ENCODE peak calls at places on chromosomes 13 and 19, in four cellular contexts. X is GM12878, N is K562, V is HL-60. P is an unnamed sample.
A peak's percentile ranks its signal among the peaks of the same experiment; 100 is the strongest.

GRCh38 chr19:11265785-11266236 is 3.5 kb upstream of the DOCK6 start:
- DNase-seq in N (no peak), V (no peak), X (no peak), P (no peak)

GRCh38 chr19:5621311-5621944 is 1.1 kb downstream of the SAFB2 start:
- DNase-seq in V (no peak), N (no peak), X (no peak), P (no peak)

GRCh38 chr13:77124423-77124822 is 97.5 kb upstream of the FBXL3 start:
- DNase-seq in V (no peak), X (no peak), N (no peak), P (no peak)

GRCh38 chr13:26246154-26246553 is 7.8 kb upstream of the CDK8 start:
- DNase-seq in V (no peak), N (no peak), X (no peak), P (no peak)

GRCh38 chr19:19630062-19630414 is 2.0 kb upstream of the LPAR2 start:
- DNase-seq in V (no peak), X (no peak), N (no peak), P (no peak)

GRCh38 chr19:41945135-41945766 is 13.9 kb downstream of the RABAC1 start:
- DNase-seq in X (peak; percentile 94), N (no peak), V (no peak), P (peak; percentile 78)

GRCh38 chr19:35076026-35076370 is 34.5 kb downstream of the HPN start:
- DNase-seq in V (no peak), X (no peak), N (no peak), P (no peak)

GRCh38 chr19:29492761-29493160 is 33.0 kb upstream of the VSTM2B start:
- DNase-seq in X (no peak), N (no peak), V (no peak), P (no peak)

GRCh38 chr19:13917888-13918406 is 11.9 kb downstream of the CC2D1A start:
- DNase-seq in V (no peak), N (no peak), X (no peak), P (no peak)

GRCh38 chr19:33445752-33446070 is 72.2 kb downstream of the CEBPG start:
- DNase-seq in N (no peak), V (no peak), X (no peak), P (no peak)

GRCh38 chr19:2887391-2887914 is 13.3 kb upstream of the ZNF57 start:
- DNase-seq in N (peak; percentile 46), X (no peak), V (peak; percentile 15), P (no peak)

GRCh38 chr13:42498521-42498920 is 75.4 kb upstream of the TNFSF11 start:
- DNase-seq in V (no peak), X (no peak), N (no peak), P (no peak)

GRCh38 chr13:42495751-42496150 is 78.2 kb upstream of the TNFSF11 start:
- DNase-seq in X (no peak), N (no peak), V (no peak), P (no peak)

GRCh38 chr13:42494157-42494556 is 79.8 kb upstream of the TNFSF11 start:
- DNase-seq in N (no peak), V (no peak), X (no peak), P (no peak)

GRCh38 chr13:42495256-42495655 is 78.7 kb upstream of the TNFSF11 start:
- DNase-seq in V (no peak), N (no peak), X (no peak), P (no peak)

DNA sequence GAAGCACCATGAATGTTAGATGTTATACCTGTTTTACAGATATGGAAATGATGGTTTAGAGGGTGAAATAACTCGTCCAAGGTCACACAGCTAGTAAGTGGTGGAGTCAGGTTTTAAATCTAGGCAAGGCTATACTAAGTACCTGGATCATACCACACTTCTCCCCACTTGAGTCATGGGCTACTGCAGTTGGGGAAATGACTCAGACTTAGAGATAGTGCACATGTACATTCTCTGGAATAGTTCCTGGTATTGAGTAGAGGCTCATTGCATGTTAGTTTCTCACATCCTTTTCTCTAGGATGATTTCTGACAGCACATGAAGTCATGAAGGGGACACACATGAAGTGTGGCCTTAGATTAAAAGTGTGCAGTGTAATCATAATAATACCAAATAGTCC is 76.2 kb upstream of the TNFSF11 start:
- DNase-seq in N (no peak), X (peak; percentile 88), V (no peak), P (peak; percentile 24)
- TF ChIP-seq SPI1 in N (no peak), X (peak; percentile 66), V (no peak), P (peak; percentile 75)

DNA sequence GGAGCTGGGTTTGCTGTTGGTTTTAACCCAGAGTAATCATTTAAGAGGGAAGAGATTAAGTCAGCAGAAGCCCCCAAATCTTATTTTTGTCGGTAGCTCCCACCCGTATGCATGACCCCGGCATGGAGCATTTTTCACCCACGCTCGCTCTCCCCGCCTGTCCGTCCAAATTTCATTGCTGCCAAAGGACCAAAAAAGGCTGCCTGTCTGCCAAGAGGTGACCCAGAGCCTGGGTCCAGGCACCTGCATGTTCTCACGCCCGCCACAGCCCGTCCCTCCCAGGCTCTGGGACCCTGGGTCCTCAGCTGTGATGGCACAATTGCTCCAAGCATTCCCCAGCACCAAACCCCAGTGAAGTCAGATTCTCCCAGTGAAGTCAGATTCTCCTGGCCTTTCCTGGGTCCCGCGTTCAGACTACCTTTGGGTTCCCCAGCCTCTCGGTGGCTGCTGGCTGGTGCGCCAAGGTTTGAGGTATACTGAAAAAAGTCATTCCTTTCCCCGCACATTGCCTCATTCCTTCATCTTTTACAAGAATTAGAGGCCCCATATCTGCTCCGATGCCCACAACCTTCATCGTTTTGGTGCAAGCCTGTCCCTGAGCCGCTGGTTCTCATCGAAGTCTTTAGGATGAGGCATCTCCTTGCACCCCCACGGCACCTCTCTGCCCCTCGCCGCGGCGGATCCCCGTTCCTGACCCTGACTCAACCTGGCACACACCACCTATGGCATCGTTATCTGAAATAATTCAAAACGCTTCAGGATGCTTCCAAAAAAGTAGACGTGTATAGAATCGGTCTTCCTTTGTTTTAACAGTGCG is 59.3 kb upstream of the F7 start:
- DNase-seq in V (no peak), X (no peak), N (no peak), P (no peak)
- TF ChIP-seq SPI1 in V (no peak), X (no peak), N (no peak), P (no peak)

DNA sequence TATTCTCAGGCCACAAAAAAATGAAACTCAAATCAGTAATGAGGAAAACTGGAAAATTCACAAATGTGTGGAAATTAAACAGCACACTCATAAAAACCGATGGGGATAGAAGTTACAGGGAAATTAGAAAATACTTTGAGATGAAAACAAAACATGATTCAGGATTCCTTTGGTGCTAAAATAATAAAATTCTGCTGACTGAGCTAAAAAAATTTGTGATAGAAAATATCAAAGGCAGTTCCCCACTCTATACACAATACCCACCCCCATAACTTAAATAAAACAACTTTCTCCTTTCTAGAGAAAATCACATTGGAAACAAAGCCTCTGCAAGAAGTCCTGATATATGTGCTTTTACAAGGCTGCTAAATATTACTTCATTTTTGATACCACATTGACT is 1.5 kb upstream of the ZNF233 start:
- DNase-seq in X (no peak), N (no peak), V (no peak), P (no peak)
- TF ChIP-seq SPI1 in X (no peak), N (no peak), V (no peak), P (no peak)

DNA sequence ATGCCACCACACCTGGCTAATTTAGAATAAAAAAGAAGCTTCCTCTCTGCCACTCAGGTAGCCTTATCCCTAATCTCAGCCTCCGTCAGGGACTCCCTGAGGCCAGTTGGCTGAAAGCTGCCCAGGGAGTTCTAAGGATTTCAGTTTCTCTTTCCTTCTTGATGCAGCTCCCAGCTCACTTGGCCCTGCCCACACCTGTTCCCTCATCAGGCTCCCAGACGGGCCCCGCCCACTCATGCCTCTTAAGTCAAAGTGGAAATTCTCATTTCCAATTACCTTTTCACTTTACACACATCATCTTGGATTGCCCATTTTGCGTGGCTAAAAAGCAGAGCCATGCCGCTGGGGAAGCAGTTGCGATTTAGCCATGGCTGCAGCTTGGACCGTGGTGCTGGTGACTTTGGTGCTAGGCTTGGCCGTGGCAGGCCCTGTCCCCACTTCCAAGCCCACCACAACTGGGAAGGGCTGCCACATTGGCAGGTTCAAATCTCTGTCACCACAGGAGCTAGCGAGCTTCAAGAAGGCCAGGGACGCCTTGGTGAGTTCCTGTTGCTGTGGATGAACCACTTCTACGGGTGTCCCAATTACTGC is at the start of gene IFNL1:
- DNase-seq in V (no peak), X (no peak), N (no peak), P (no peak)
- TF ChIP-seq SPI1 in V (no peak), X (no peak), N (no peak), P (no peak)